ENCODE peak calls at places on chromosomes 16 and 17, in five cellular contexts. Z is spleen; V is IMR-90; L is GM23248; E is effector memory CD4-positive, alpha-beta T cell. K is an unnamed sample. For H3K36me3, the result is how much of the 10 kb centered on the place peaks cover.

GRCh38 chr17:29972277-29972676 is 30.8 kb downstream of the EFCAB5 start:
- DNase-seq in Z (no peak), V (no peak), L (no peak), E (no peak), K (no peak)

GRCh38 chr16:4940719-4941118 is 3.8 kb upstream of the PPL start:
- DNase-seq in Z (no peak), V (no peak), L (no peak), E (no peak), K (no peak)

GRCh38 chr17:2192367-2193028 is 111.1 kb downstream of the SMG6 start:
- DNase-seq in Z (peak), V (peak), L (peak), E (peak), K (no peak)

GRCh38 chr17:2395258-2396170 is 5.3 kb downstream of the MNT start:
- DNase-seq in Z (peak), V (peak), L (peak), E (no peak), K (no peak)

GRCh38 chr17:27618417-27618816 is 12.6 kb upstream of the LGALS9 start:
- DNase-seq in Z (peak), V (no peak), L (no peak), E (no peak), K (no peak)

GRCh38 chr16:89613954-89614459 is 565 bp downstream of the DPEP1 start:
- DNase-seq in Z (no peak), V (no peak), L (no peak), E (no peak), K (no peak)

GRCh38 chr16:330746-331145 is 21.8 kb downstream of the AXIN1 start:
- DNase-seq in Z (no peak), V (no peak), L (no peak), E (no peak), K (no peak)

GRCh38 chr17:4802228-4802627 is at the start of gene C17orf114:
- DNase-seq in Z (no peak), V (no peak), L (no peak), E (no peak), K (no peak)

GRCh38 chr16:381788-382717 is at the start of gene PGAP6:
- DNase-seq in Z (peak), V (peak), L (peak), E (peak), K (no peak)

DNA sequence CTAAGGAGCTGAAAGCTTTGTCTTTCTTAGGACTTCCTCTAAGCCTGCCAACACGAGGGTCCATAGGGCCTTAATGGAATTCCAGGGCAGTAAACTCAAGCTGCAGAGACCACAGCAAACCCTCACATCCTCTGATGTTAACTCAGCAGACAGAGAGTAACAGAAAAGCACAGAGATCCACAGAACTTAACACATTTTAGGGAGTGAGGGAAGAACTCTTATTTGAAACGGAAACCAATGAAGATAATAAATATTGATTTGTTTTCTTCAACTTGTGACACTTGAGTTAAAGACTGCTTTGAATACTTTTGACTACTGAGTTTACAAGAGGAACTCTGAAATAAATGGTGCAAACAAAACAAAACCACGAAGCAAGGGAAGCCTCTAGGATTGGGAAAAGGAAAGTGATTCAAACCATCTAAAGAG is 9.4 kb downstream of the DYNC1LI2 start:
- DNase-seq in Z (no peak), V (peak), L (peak), E (no peak), K (no peak)
- H3K36me3 ChIP-seq in Z (half or more), V (under half), L (under half), E (half or more), K (under half)

GRCh38 chr16:15736529-15736928 is 86.5 kb downstream of the NDE1 start:
- DNase-seq in Z (no peak), V (no peak), L (no peak), E (no peak), K (no peak)
- H3K36me3 ChIP-seq in Z (half or more), V (under half), L (under half), E (under half), K (half or more)

GRCh38 chr16:57115148-57115503 is 22.7 kb downstream of the CPNE2 start:
- DNase-seq in Z (no peak), V (peak), L (peak), E (no peak), K (no peak)
- H3K36me3 ChIP-seq in Z (under half), V (under half), L (under half), E (under half), K (under half)

DNA sequence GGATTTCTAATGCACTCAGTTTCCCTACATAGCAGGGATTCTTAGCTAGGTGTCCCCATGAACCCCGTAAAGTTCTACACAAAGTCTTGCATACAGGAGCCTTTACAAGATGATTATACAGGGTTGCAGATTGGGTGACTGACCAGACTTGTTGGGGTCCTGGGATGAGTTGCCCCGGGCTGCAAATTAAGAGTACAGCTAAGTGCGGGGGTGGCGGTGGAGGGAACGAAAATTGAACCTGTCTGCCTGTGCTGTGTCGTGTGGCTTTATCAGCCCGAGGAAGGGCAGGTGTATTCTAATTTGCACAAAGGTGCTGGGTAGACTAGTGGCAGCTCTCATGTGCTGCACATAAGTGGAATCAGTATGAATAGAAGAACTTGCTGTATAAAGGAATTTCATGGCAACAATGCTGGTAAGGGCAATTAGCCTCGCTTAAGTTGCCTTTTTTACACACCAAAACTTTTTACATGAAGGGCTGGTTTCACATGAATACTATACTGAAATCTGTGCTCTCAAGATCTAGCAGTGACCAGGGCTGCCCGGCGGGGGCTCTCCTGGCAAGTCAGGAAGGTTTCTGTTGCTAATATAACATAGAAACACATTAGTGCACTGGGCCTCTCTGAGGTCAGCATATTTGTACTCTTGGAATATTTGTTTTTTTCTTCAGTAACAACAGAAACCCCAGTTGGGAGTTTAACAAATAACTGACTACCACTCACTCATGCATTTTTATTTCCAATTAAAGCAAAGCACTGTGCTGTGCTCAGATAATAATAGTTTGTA is 50.7 kb downstream of the ADCY7 start:
- DNase-seq in Z (peak), V (no peak), L (peak), E (no peak), K (no peak)
- H3K36me3 ChIP-seq in Z (half or more), V (under half), L (half or more), E (half or more), K (half or more)

GRCh38 chr17:78105101-78105500 is 23.5 kb downstream of the TMC6 start:
- DNase-seq in Z (no peak), V (no peak), L (no peak), E (no peak), K (no peak)
- H3K36me3 ChIP-seq in Z (half or more), V (under half), L (under half), E (under half), K (under half)

K was measured in thoracic aorta.